ENCODE peak calls at places on chromosome X, in seven cellular contexts. One of them, this sample, is unnamed.
A peak's percentile ranks its signal among the peaks of the same experiment; 100 is the strongest.

GRCh38 chrX:17596051-17596450 is 141.2 kb upstream of the SCML1 start:
- DNase-seq in stomach: no peak
- DNase-seq in hepatic stellate cell: no peak
- DNase-seq in naive B cell: no peak
- DNase-seq in stimulated activated CD4-positive, alpha-beta T cell treated with anti-CD3 and anti-CD28 coated beads, TNF-alpha, amount 100 ng/mL, for 48 hours: no peak
- DNase-seq in activated T-helper 1 cell treated with anti-CD3 and anti-CD28 coated beads, Interleukin-12 subunit alpha, Interleukin-12 subunit beta, Interleukin-2, Interleukin-4 antibody, amounts not matched to agents 30 ng/mL and 10 ng/mL and 1 ng/mL, durations not matched to agents 14 hours and 24 hours and 36 hours: no peak
- DNase-seq in gastrocnemius medialis: no peak
- DNase-seq in this sample: no peak

GRCh38 chrX:118652717-118653116 is 74.7 kb upstream of the IL13RA1 start:
- DNase-seq in stomach: peak; percentile 46
- DNase-seq in hepatic stellate cell: no peak
- DNase-seq in naive B cell: no peak
- DNase-seq in stimulated activated CD4-positive, alpha-beta T cell treated with anti-CD3 and anti-CD28 coated beads, TNF-alpha, amount 100 ng/mL, for 48 hours: no peak
- DNase-seq in activated T-helper 1 cell treated with anti-CD3 and anti-CD28 coated beads, Interleukin-12 subunit alpha, Interleukin-12 subunit beta, Interleukin-2, Interleukin-4 antibody, amounts not matched to agents 30 ng/mL and 10 ng/mL and 1 ng/mL, durations not matched to agents 14 hours and 24 hours and 36 hours: no peak
- DNase-seq in gastrocnemius medialis: no peak
- DNase-seq in this sample: no peak

GRCh38 chrX:142244568-142244967 is 39.5 kb upstream of the MAGEC2 start:
- DNase-seq in stomach: no peak
- DNase-seq in hepatic stellate cell: no peak
- DNase-seq in naive B cell: no peak
- DNase-seq in stimulated activated CD4-positive, alpha-beta T cell treated with anti-CD3 and anti-CD28 coated beads, TNF-alpha, amount 100 ng/mL, for 48 hours: no peak
- DNase-seq in activated T-helper 1 cell treated with anti-CD3 and anti-CD28 coated beads, Interleukin-12 subunit alpha, Interleukin-12 subunit beta, Interleukin-2, Interleukin-4 antibody, amounts not matched to agents 30 ng/mL and 10 ng/mL and 1 ng/mL, durations not matched to agents 14 hours and 24 hours and 36 hours: no peak
- DNase-seq in gastrocnemius medialis: no peak
- DNase-seq in this sample: no peak

GRCh38 chrX:109839694-109840358 is 106.8 kb upstream of the ACSL4 start:
- DNase-seq in stomach: no peak
- DNase-seq in hepatic stellate cell: no peak
- DNase-seq in naive B cell: no peak
- DNase-seq in stimulated activated CD4-positive, alpha-beta T cell treated with anti-CD3 and anti-CD28 coated beads, TNF-alpha, amount 100 ng/mL, for 48 hours: no peak
- DNase-seq in activated T-helper 1 cell treated with anti-CD3 and anti-CD28 coated beads, Interleukin-12 subunit alpha, Interleukin-12 subunit beta, Interleukin-2, Interleukin-4 antibody, amounts not matched to agents 30 ng/mL and 10 ng/mL and 1 ng/mL, durations not matched to agents 14 hours and 24 hours and 36 hours: no peak
- DNase-seq in gastrocnemius medialis: peak; percentile 11
- DNase-seq in this sample: no peak

GRCh38 chrX:32392655-32393054 is 818.7 kb downstream of the DMD start:
- DNase-seq in stomach: no peak
- DNase-seq in hepatic stellate cell: no peak
- DNase-seq in naive B cell: no peak
- DNase-seq in stimulated activated CD4-positive, alpha-beta T cell treated with anti-CD3 and anti-CD28 coated beads, TNF-alpha, amount 100 ng/mL, for 48 hours: no peak
- DNase-seq in activated T-helper 1 cell treated with anti-CD3 and anti-CD28 coated beads, Interleukin-12 subunit alpha, Interleukin-12 subunit beta, Interleukin-2, Interleukin-4 antibody, amounts not matched to agents 30 ng/mL and 10 ng/mL and 1 ng/mL, durations not matched to agents 14 hours and 24 hours and 36 hours: no peak
- DNase-seq in gastrocnemius medialis: no peak
- DNase-seq in this sample: no peak

GRCh38 chrX:132257116-132257515 is 37.9 kb upstream of the RAP2C start:
- DNase-seq in stomach: no peak
- DNase-seq in hepatic stellate cell: no peak
- DNase-seq in naive B cell: no peak
- DNase-seq in stimulated activated CD4-positive, alpha-beta T cell treated with anti-CD3 and anti-CD28 coated beads, TNF-alpha, amount 100 ng/mL, for 48 hours: no peak
- DNase-seq in activated T-helper 1 cell treated with anti-CD3 and anti-CD28 coated beads, Interleukin-12 subunit alpha, Interleukin-12 subunit beta, Interleukin-2, Interleukin-4 antibody, amounts not matched to agents 30 ng/mL and 10 ng/mL and 1 ng/mL, durations not matched to agents 14 hours and 24 hours and 36 hours: no peak
- DNase-seq in gastrocnemius medialis: no peak
- DNase-seq in this sample: no peak

GRCh38 chrX:1242901-1243402 is 25.7 kb upstream of the CSF2RA start:
- DNase-seq in stomach: no peak
- DNase-seq in hepatic stellate cell: no peak
- DNase-seq in naive B cell: no peak
- DNase-seq in stimulated activated CD4-positive, alpha-beta T cell treated with anti-CD3 and anti-CD28 coated beads, TNF-alpha, amount 100 ng/mL, for 48 hours: no peak
- DNase-seq in activated T-helper 1 cell treated with anti-CD3 and anti-CD28 coated beads, Interleukin-12 subunit alpha, Interleukin-12 subunit beta, Interleukin-2, Interleukin-4 antibody, amounts not matched to agents 30 ng/mL and 10 ng/mL and 1 ng/mL, durations not matched to agents 14 hours and 24 hours and 36 hours: peak; percentile 46
- DNase-seq in gastrocnemius medialis: no peak
- DNase-seq in this sample: no peak

GRCh38 chrX:51144828-51145442 is 187.7 kb upstream of the NUDT10 start:
- DNase-seq in stomach: no peak
- DNase-seq in hepatic stellate cell: peak; percentile 14
- DNase-seq in naive B cell: peak; percentile 24
- DNase-seq in stimulated activated CD4-positive, alpha-beta T cell treated with anti-CD3 and anti-CD28 coated beads, TNF-alpha, amount 100 ng/mL, for 48 hours: no peak
- DNase-seq in activated T-helper 1 cell treated with anti-CD3 and anti-CD28 coated beads, Interleukin-12 subunit alpha, Interleukin-12 subunit beta, Interleukin-2, Interleukin-4 antibody, amounts not matched to agents 30 ng/mL and 10 ng/mL and 1 ng/mL, durations not matched to agents 14 hours and 24 hours and 36 hours: peak; percentile 0
- DNase-seq in gastrocnemius medialis: no peak
- DNase-seq in this sample: no peak

GRCh38 chrX:2261838-2262678 is 238.7 kb downstream of the DHRSX start:
- DNase-seq in stomach: no peak
- DNase-seq in hepatic stellate cell: no peak
- DNase-seq in naive B cell: no peak
- DNase-seq in stimulated activated CD4-positive, alpha-beta T cell treated with anti-CD3 and anti-CD28 coated beads, TNF-alpha, amount 100 ng/mL, for 48 hours: no peak
- DNase-seq in activated T-helper 1 cell treated with anti-CD3 and anti-CD28 coated beads, Interleukin-12 subunit alpha, Interleukin-12 subunit beta, Interleukin-2, Interleukin-4 antibody, amounts not matched to agents 30 ng/mL and 10 ng/mL and 1 ng/mL, durations not matched to agents 14 hours and 24 hours and 36 hours: no peak
- DNase-seq in gastrocnemius medialis: no peak
- DNase-seq in this sample: no peak

GRCh38 chrX:20372533-20372932 is 105.8 kb upstream of the RPS6KA3 start:
- DNase-seq in stomach: no peak
- DNase-seq in hepatic stellate cell: no peak
- DNase-seq in naive B cell: no peak
- DNase-seq in stimulated activated CD4-positive, alpha-beta T cell treated with anti-CD3 and anti-CD28 coated beads, TNF-alpha, amount 100 ng/mL, for 48 hours: no peak
- DNase-seq in activated T-helper 1 cell treated with anti-CD3 and anti-CD28 coated beads, Interleukin-12 subunit alpha, Interleukin-12 subunit beta, Interleukin-2, Interleukin-4 antibody, amounts not matched to agents 30 ng/mL and 10 ng/mL and 1 ng/mL, durations not matched to agents 14 hours and 24 hours and 36 hours: no peak
- DNase-seq in gastrocnemius medialis: no peak
- DNase-seq in this sample: no peak

GRCh38 chrX:22373094-22373493 is 100.4 kb downstream of the CBLL2 start:
- DNase-seq in stomach: no peak
- DNase-seq in hepatic stellate cell: no peak
- DNase-seq in naive B cell: no peak
- DNase-seq in stimulated activated CD4-positive, alpha-beta T cell treated with anti-CD3 and anti-CD28 coated beads, TNF-alpha, amount 100 ng/mL, for 48 hours: no peak
- DNase-seq in activated T-helper 1 cell treated with anti-CD3 and anti-CD28 coated beads, Interleukin-12 subunit alpha, Interleukin-12 subunit beta, Interleukin-2, Interleukin-4 antibody, amounts not matched to agents 30 ng/mL and 10 ng/mL and 1 ng/mL, durations not matched to agents 14 hours and 24 hours and 36 hours: no peak
- DNase-seq in gastrocnemius medialis: no peak
- DNase-seq in this sample: no peak

GRCh38 chrX:150475466-150475865 is 93.0 kb upstream of the MTM1 start:
- DNase-seq in stomach: no peak
- DNase-seq in hepatic stellate cell: no peak
- DNase-seq in naive B cell: no peak
- DNase-seq in stimulated activated CD4-positive, alpha-beta T cell treated with anti-CD3 and anti-CD28 coated beads, TNF-alpha, amount 100 ng/mL, for 48 hours: no peak
- DNase-seq in activated T-helper 1 cell treated with anti-CD3 and anti-CD28 coated beads, Interleukin-12 subunit alpha, Interleukin-12 subunit beta, Interleukin-2, Interleukin-4 antibody, amounts not matched to agents 30 ng/mL and 10 ng/mL and 1 ng/mL, durations not matched to agents 14 hours and 24 hours and 36 hours: no peak
- DNase-seq in gastrocnemius medialis: no peak
- DNase-seq in this sample: no peak

This sample was measured in right atrium auricular region.